ENCODE peak calls at places on chromosome 15, in eight cellular contexts. R is left lung; W is activated naive CD8-positive, alpha-beta T cell treated with anti-CD3 and anti-CD28 coated beads, Interleukin-2, amount 50 U/mL, for 24 hours; B is activated B cell treated with CpG ODN at 0.5 μM for 24 hours; O is activated CD8-positive, alpha-beta T cell treated with anti-CD3 and anti-CD28 coated beads for 36 hours; T is activated T-cell treated with anti-CD3 and anti-CD28 coated beads, Interleukin-2, amount 50 U/mL, for 4 hours; X is Panc1; Q is activated CD8-positive, alpha-beta memory T cell treated with anti-CD3 and anti-CD28 coated beads, Interleukin-2, amount 10 ng/mL, durations not matched to agents 7 days and 5 days. K is an unnamed sample.

GRCh38 chr15:81747026-81747425 is 298.8 kb downstream of the MEX3B start:
- ATAC-seq in X (no peak), B (no peak), Q (no peak), O (no peak), W (no peak), R (no peak), T (no peak), K (no peak)

GRCh38 chr15:92205255-92205739 is 188.4 kb upstream of the ST8SIA2 start:
- ATAC-seq in X (no peak), T (no peak), W (no peak), Q (no peak), O (no peak), B (no peak), R (no peak), K (no peak)

GRCh38 chr15:40953713-40954074 is 423 bp downstream of the CHAC1 start:
- ATAC-seq in X (peak; percentile 4), B (no peak), T (no peak), O (peak; percentile 1), Q (no peak), R (peak; percentile 3), W (no peak), K (no peak)

GRCh38 chr15:52379395-52380111 is 83.9 kb upstream of the MYO5C start:
- ATAC-seq in R (no peak), B (peak; percentile 74), T (peak; percentile 66), X (no peak), W (peak; percentile 20), O (peak; percentile 61), Q (peak; percentile 61), K (no peak)

GRCh38 chr15:25188551-25189101 is 233.8 kb downstream of the SNRPN start:
- ATAC-seq in B (no peak), T (no peak), Q (no peak), O (no peak), R (no peak), X (no peak), W (no peak), K (no peak)

GRCh38 chr15:79115971-79116370 is 25.4 kb upstream of the RASGRF1 start:
- ATAC-seq in T (no peak), W (no peak), R (no peak), X (no peak), B (no peak), O (no peak), Q (no peak), K (no peak)

GRCh38 chr15:41506796-41507341 is 6.8 kb downstream of the LTK start:
- ATAC-seq in O (peak; percentile 35), T (no peak), R (no peak), X (no peak), Q (no peak), B (no peak), W (no peak), K (no peak)

GRCh38 chr15:79160211-79160610 is 69.6 kb upstream of the RASGRF1 start:
- ATAC-seq in X (no peak), W (no peak), B (no peak), T (no peak), O (no peak), R (no peak), Q (no peak), K (no peak)

GRCh38 chr15:67186226-67186649 is 68.2 kb downstream of the AAGAB start:
- ATAC-seq in Q (no peak), W (no peak), O (peak; percentile 10), X (peak; percentile 2), R (peak; percentile 31), B (no peak), T (no peak), K (peak; percentile 19)

GRCh38 chr15:78265752-78266224 is 1.4 kb downstream of the DNAJA4 start:
- ATAC-seq in W (peak; percentile 40), B (no peak), T (peak; percentile 24), R (no peak), Q (no peak), X (no peak), O (peak; percentile 32), K (peak; percentile 77)

GRCh38 chr15:60362318-60363023 is 35.3 kb downstream of the ANXA2 start:
- ATAC-seq in X (peak; percentile 47), Q (peak; percentile 91), B (no peak), T (peak; percentile 98), W (peak; percentile 98), R (peak; percentile 36), O (peak; percentile 87), K (peak; percentile 79)

GRCh38 chr15:77811270-77811669 is 178.6 kb upstream of the LINGO1 start:
- ATAC-seq in W (no peak), O (no peak), T (no peak), Q (no peak), B (no peak), X (no peak), R (no peak), K (no peak)

GRCh38 chr15:52255008-52255407 is 40.6 kb downstream of the MYO5C start:
- ATAC-seq in R (no peak), Q (no peak), B (peak; percentile 58), W (no peak), O (no peak), X (no peak), T (no peak), K (no peak)

GRCh38 chr15:42046597-42046996 is 25.8 kb upstream of the PLA2G4E start:
- ATAC-seq in W (no peak), Q (no peak), R (peak; percentile 87), X (no peak), B (no peak), O (no peak), T (no peak), K (no peak)

GRCh38 chr15:77966540-77967290 is 110.8 kb downstream of the TBC1D2B start:
- ATAC-seq in R (peak; percentile 96), Q (peak; percentile 75), T (no peak), X (peak; percentile 95), W (peak; percentile 68), O (no peak), B (peak; percentile 77), K (peak; percentile 69)

GRCh38 chr15:30940359-30940758 is 36.6 kb downstream of the FAN1 start:
- ATAC-seq in R (peak; percentile 62), X (no peak), T (no peak), Q (no peak), B (no peak), W (no peak), O (no peak), K (no peak)

GRCh38 chr15:47506543-47507090 is 210.7 kb upstream of the SEMA6D start:
- ATAC-seq in B (no peak), R (no peak), O (no peak), X (no peak), T (no peak), W (no peak), Q (no peak), K (no peak)

GRCh38 chr15:49741721-49742120 is 120.9 kb downstream of the DTWD1 start:
- ATAC-seq in Q (no peak), X (no peak), O (no peak), B (no peak), R (no peak), T (no peak), W (no peak), K (peak; percentile 50)

GRCh38 chr15:95558916-95559315 is 771.6 kb upstream of the NR2F2 start:
- ATAC-seq in B (no peak), T (no peak), X (no peak), R (no peak), Q (no peak), W (no peak), O (no peak), K (no peak)

GRCh38 chr15:64916365-64916764 is 4.7 kb downstream of the ANKDD1A start:
- ATAC-seq in W (no peak), X (no peak), T (no peak), O (no peak), B (no peak), Q (no peak), R (no peak), K (no peak)

GRCh38 chr15:68342351-68342750 is 64.8 kb downstream of the FEM1B start:
- ATAC-seq in O (no peak), B (no peak), T (no peak), Q (no peak), X (peak; percentile 33), W (no peak), R (no peak), K (no peak)

GRCh38 chr15:68794869-68795268 is 25.8 kb downstream of the ANP32A start:
- ATAC-seq in X (no peak), W (no peak), B (no peak), O (no peak), R (peak; percentile 7), Q (no peak), T (no peak), K (no peak)

GRCh38 chr15:41813426-41813825 is 14.5 kb upstream of the JMJD7 start:
- ATAC-seq in X (no peak), R (no peak), T (no peak), W (no peak), O (no peak), B (no peak), Q (no peak), K (no peak)

GRCh38 chr15:68275165-68275746 is 2.3 kb upstream of the FEM1B start:
- ATAC-seq in O (no peak), X (no peak), B (no peak), T (no peak), R (peak; percentile 29), Q (no peak), W (no peak), K (no peak)

GRCh38 chr15:82808634-82809041 is 790 bp upstream of the WHAMM start:
- ATAC-seq in W (no peak), X (peak; percentile 32), T (no peak), O (no peak), Q (no peak), B (no peak), R (no peak), K (no peak)

GRCh38 chr15:92979011-92979701 is 79.0 kb downstream of the CHD2 start:
- ATAC-seq in T (no peak), B (peak; percentile 52), Q (no peak), W (no peak), X (no peak), R (no peak), O (no peak), K (no peak)

GRCh38 chr15:72495007-72495406 is 20.9 kb downstream of the ARIH1 start:
- ATAC-seq in O (no peak), R (no peak), Q (no peak), X (no peak), T (no peak), W (no peak), B (no peak), K (no peak)

K was measured in gastroesophageal sphincter.